ENCODE peak calls at places on chromosomes 12 and 14, in four cellular contexts. P is PC-3, I is substantia nigra, R is A549. Y is an unnamed sample.

GRCh38 chr14:99676657-99677056 is 7.4 kb upstream of the CYP46A1 start:
- DNase-seq in P (peak), I (no peak), R (no peak), Y (no peak)

GRCh38 chr12:109844983-109845841 is 12.0 kb upstream of the TRPV4 start:
- DNase-seq in P (peak), I (peak), R (peak), Y (peak)

GRCh38 chr14:39184628-39185255 is 9.7 kb downstream of the PNN start:
- DNase-seq in P (no peak), I (no peak), R (no peak), Y (no peak)

GRCh38 chr12:46377678-46378077 is 5.1 kb upstream of the SLC38A2 start:
- DNase-seq in P (no peak), I (no peak), R (no peak), Y (no peak)

GRCh38 chr12:68532204-68532886 is 78.4 kb upstream of the RAP1B start:
- DNase-seq in P (no peak), I (no peak), R (no peak), Y (no peak)

GRCh38 chr12:52813885-52814709 is at the start of gene KRT4:
- DNase-seq in P (peak), I (no peak), R (peak), Y (no peak)

GRCh38 chr14:77125275-77126073 is 16.1 kb downstream of the ZDHHC22 start:
- DNase-seq in P (no peak), I (no peak), R (no peak), Y (no peak)

GRCh38 chr12:132077322-132078100 is 66.6 kb downstream of the DDX51 start:
- DNase-seq in P (no peak), I (no peak), R (no peak), Y (no peak)

GRCh38 chr12:110581951-110582285 is 1.2 kb downstream of the PPTC7 start:
- DNase-seq in P (peak), I (no peak), R (no peak), Y (no peak)

GRCh38 chr12:2813214-2813554 is 716 bp downstream of the ITFG2 start:
- DNase-seq in P (no peak), I (no peak), R (no peak), Y (no peak)

GRCh38 chr12:119682635-119683340 is 14.9 kb downstream of the PRKAB1 start:
- DNase-seq in P (no peak), I (no peak), R (no peak), Y (no peak)

GRCh38 chr14:25484194-25484593 is 434.2 kb upstream of the STXBP6 start:
- DNase-seq in P (no peak), I (no peak), R (no peak), Y (no peak)

GRCh38 chr14:95272057-95272456 is 47.7 kb downstream of the CLMN start:
- DNase-seq in P (no peak), I (no peak), R (peak), Y (no peak)

GRCh38 chr12:41819948-41820347 is 324.7 kb downstream of the GXYLT1 start:
- DNase-seq in P (no peak), I (no peak), R (no peak), Y (no peak)

GRCh38 chr14:100733152-100733850 is 6.6 kb downstream of the DLK1 start:
- DNase-seq in P (no peak), I (no peak), R (no peak), Y (no peak)

GRCh38 chr12:38149395-38150073 is 167.0 kb upstream of the ALG10B start:
- DNase-seq in P (peak), I (no peak), R (peak), Y (no peak)

GRCh38 chr12:85659754-85660530 is 176.3 kb downstream of the RASSF9 start:
- DNase-seq in P (no peak), I (no peak), R (no peak), Y (no peak)

GRCh38 chr12:66678640-66679268 is at the start of gene GRIP1:
- DNase-seq in P (peak), I (no peak), R (no peak), Y (no peak)

GRCh38 chr12:3137268-3137761 is 60.1 kb downstream of the TSPAN9 start:
- DNase-seq in P (no peak), I (no peak), R (no peak), Y (no peak)

GRCh38 chr14:70857499-70857895 is 48.2 kb upstream of the MAP3K9 start:
- DNase-seq in P (no peak), I (no peak), R (no peak), Y (no peak)

GRCh38 chr12:59078027-59078426 is 157.7 kb upstream of the LRIG3 start:
- DNase-seq in P (no peak), I (no peak), R (no peak), Y (no peak)

GRCh38 chr12:88494520-88494919 is 85.8 kb downstream of the KITLG start:
- DNase-seq in P (no peak), I (no peak), R (no peak), Y (no peak)

GRCh38 chr14:67984274-67984673 is 164.7 kb downstream of the RAD51B start:
- DNase-seq in P (no peak), I (no peak), R (no peak), Y (no peak)

GRCh38 chr14:32764131-32764530 is 174.5 kb upstream of the NPAS3 start:
- DNase-seq in P (peak), I (no peak), R (no peak), Y (no peak)

DNA sequence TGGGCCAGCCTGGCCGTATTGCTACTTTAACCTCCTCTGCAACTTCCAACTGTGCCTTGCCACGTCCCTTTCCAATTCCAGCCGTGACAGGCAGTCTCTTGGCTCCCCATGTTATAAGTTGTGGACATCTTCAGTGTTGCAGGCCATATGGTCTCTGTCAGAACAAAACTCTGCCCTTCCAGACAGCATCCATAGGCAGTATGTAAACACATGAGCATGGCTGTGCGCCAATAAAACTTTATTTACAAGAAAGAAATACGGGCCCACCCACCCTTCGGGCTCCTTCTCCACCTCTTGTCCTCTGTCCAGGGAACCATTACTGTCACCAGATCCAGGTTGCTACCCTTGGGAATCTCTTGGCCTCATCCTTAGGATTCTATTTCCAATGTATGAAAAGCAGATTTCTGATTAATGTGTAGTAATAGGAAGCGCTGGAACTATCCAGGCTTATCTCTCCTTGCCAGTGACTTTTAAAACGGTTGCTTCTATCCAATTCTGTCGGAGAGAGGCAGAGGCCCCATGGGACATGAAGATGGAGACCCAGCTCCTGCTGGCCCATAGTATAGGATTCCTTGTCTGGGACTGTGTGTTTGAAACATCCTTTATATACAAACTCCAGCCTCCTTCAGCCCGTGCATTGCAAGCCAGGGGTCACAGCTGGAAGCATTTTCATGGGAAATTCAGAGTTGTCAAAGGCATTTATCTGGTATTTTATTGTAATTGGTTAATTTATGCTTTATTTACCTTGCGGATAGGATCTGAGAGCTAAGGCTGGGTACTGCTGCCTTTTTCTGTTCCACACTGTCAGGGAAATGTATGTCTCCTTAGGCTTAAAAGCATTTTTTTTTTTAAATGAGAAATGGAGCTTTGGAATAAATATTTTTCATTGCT is 114.5 kb downstream of the ZNF664 start:
- DNase-seq in P (no peak), I (no peak), R (no peak), Y (no peak)
- H3K27ac ChIP-seq in P (no peak), I (no peak), R (no peak), Y (no peak)

DNA sequence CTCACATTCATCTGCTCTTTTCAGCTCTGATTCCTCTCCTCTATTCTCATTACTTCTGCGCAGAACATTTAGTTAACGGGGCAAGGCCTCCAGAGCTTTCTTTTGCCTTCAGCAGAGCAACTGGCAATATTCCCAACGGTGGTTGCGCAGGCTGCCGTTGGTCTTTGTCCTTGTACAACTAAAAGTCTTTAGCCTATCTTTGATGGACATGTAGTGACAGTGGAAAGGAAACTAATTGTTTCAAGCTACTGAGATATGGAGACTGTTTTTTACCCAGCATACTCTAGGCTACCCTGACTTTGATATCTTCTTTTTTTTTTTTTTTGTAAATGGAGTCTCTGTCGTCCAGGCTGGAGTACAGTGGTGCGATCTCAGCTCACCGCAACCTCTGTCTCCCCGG is 12.6 kb downstream of the R3HDM2 start:
- DNase-seq in P (no peak), I (peak), R (no peak), Y (no peak)
- H3K27ac ChIP-seq in P (no peak), I (no peak), R (no peak), Y (no peak)

GRCh38 chr14:49691031-49691430 is 1.9 kb upstream of the KLHDC1 start:
- DNase-seq in P (no peak), I (no peak), R (peak), Y (no peak)

GRCh38 chr14:49687942-49688700 is at the start of gene POLE2:
- DNase-seq in P (peak), I (peak), R (peak), Y (peak)

GRCh38 chr14:49688701-49689030 is 652 bp upstream of the POLE2 start:
- DNase-seq in P (no peak), I (no peak), R (peak), Y (no peak)

GRCh38 chr14:49692895-49693737 is at the start of gene KLHDC1:
- DNase-seq in P (peak), I (peak), R (peak), Y (peak)

DNA sequence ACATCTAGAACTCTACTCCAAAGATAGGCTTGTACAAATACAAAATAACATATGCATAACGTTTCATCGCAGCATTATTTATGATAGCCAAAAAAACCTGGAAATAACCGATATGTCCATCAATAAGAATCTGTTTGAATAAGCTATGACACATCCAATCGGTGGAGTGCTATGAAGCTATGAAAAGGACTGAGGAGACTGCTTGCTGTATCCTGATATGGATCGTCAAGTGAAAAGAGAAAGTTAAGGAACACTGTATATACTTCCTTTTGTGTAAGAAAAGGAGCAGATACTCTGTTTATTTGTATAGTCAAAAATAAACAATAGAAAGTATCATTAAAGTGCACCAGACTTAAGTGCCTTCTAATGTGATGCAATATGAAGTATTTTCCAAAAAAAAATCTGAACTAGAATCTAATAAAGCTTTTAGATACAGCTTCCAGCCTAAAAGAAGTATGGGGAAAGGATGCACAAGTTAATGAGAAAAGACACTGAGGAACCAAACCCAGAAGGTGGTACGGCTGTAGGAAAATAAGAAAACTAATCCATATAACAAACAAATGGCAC is 646 bp upstream of the KLHDC1 start:
- DNase-seq in P (no peak), I (no peak), R (no peak), Y (no peak)
- H3K27ac ChIP-seq in P (peak), I (peak), R (peak), Y (peak)

DNA sequence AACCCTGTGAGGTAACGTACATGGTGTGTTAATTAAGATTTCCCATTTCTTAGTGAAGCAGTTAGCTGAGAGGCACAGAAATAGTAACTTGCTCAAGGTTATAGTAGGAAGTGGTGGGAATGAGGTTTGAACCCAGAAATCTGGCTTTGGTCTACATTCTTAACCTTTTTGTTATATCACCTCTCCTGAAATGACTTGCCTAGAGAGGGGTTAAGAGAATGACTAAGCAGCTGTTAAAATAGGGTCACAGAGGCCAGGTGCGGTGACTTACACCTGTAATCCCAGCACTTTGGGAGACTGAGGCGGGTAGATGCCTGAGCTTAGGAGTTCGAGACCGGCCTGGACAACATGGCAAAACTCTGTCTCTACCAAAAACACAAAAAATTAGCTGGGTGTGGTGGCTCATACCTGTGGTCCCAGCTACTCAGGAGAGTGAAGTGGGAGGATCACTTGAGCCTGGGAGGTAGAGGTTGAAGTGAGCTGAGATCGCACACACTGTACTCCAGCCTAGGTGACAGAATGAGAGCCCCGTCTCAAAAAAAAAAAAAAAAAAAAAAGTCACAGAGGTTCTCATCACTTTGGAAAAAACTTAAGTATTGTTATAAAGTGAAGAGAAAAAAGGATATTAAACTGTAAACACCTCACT is 57.6 kb upstream of the RD3L start:
- DNase-seq in P (no peak), I (no peak), R (no peak), Y (no peak)
- H3K27ac ChIP-seq in P (no peak), I (no peak), R (no peak), Y (no peak)

GRCh38 chr14:87005336-87005735 is 987.6 kb downstream of the GALC start:
- DNase-seq in P (no peak), I (no peak), R (no peak), Y (no peak)
- H3K27ac ChIP-seq in P (no peak), I (no peak), R (no peak), Y (no peak)

GRCh38 chr14:91417983-91418386 is 365 bp upstream of the CCDC88C start:
- DNase-seq in P (peak), I (no peak), R (peak), Y (peak)
- H3K27ac ChIP-seq in P (peak), I (peak), R (peak), Y (peak)

GRCh38 chr12:7129647-7130536 is at the start of gene CLSTN3:
- DNase-seq in P (peak), I (peak), R (no peak), Y (peak)
- H3K27ac ChIP-seq in P (no peak), I (peak), R (no peak), Y (peak)

DNA sequence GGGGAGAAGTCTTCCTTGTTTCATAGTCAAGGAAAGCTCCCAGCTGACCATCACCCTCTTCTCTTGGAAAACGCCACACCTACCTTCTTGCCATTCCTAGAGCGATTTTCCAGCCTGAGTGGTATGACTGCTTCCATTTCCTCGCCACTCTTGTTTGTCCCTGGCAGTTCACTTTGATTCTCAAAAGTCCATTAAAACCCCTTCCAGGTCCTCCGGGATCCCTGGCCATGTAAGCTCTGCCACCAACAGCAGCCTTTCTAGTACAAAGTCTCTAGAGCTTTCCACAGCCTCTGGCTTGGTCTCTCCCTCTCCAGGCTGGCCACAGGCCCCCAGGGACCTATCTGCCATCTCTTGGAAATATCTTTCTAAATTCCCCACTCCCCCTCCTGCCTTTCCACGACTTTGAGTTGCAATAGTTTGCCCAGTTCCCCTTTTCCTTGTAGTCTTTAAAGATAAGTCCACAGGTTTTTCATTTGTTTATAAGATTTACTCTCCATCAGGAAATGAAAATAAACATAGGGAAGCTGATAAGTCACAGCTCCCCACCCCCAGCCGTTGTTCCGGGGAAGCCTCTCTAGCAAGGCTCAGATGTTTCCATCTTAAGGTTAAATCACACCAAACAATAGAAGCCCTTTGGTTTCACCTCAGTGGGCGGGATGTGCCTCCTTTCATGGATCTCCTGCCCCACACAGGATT is 42.9 kb upstream of the SINHCAF start:
- DNase-seq in P (no peak), I (no peak), R (no peak), Y (no peak)
- H3K27ac ChIP-seq in P (no peak), I (no peak), R (no peak), Y (no peak)

GRCh38 chr12:97275261-97276197 is 187.1 kb upstream of the RMST start:
- DNase-seq in P (no peak), I (peak), R (no peak), Y (no peak)
- H3K27ac ChIP-seq in P (no peak), I (no peak), R (no peak), Y (no peak)

DNA sequence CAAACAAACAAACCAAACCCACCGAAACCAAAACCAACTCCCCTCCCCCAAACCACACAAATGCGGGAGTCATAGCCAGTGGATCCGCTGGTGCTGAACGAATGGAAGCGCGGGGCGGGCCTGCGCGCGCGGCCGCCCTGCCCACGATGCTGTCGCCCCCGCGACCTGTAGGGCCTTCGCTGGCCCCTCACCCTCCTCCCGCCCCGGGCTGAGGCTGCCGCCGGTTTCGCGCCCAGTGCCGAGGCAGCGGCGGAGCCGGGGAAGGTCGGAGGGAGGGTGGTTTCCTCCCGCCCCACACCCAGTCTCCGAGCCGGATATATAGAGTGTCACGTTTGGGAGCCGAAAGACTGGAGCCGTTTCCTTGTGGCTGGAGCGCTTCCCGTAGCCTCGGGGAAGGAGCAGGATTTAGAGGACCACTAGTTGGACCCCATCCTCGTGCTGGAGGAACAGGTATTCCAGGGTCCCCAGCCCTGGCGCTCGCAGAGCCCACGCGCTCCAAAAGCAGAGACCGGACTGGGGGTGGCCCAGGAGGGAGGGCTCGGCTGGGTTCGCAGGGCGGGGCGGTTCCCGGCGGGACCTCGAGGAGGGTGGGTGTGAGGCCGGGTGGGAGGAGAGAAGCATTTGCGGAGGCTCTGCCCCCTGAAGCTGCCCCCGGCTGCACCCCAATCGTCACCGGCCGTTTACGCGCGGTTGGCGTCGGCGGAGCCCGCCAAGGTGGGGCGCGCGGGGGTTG is at the start of gene FAR2:
- DNase-seq in P (peak), I (no peak), R (peak), Y (no peak)
- H3K27ac ChIP-seq in P (peak), I (peak), R (no peak), Y (no peak)